ENCODE peak calls at places on chromosomes 3 and 15, in four cellular contexts. U, W, C and K are unnamed samples.

GRCh38 chr3:1962531-1963090 is 136.1 kb upstream of the CNTN4 start:
- DNase-seq in U (no peak), W (no peak), C (no peak), K (no peak)

GRCh38 chr15:38252481-38253311 is at the start of gene SPRED1:
- DNase-seq in U (peak; percentile 48), C (peak; percentile 74), W (peak; percentile 50), K (peak; percentile 64)

GRCh38 chr15:73305331-73306211 is 63.2 kb downstream of the HCN4 start:
- DNase-seq in U (peak; percentile 65), C (peak; percentile 63), W (peak; percentile 74), K (peak; percentile 88)

GRCh38 chr15:90060797-90061196 is 41.5 kb downstream of the IDH2 start:
- DNase-seq in W (no peak), U (no peak), C (no peak), K (no peak)

GRCh38 chr3:145739926-145740325 is 421.1 kb downstream of the PLOD2 start:
- DNase-seq in W (no peak), C (no peak), U (peak; percentile 2), K (no peak)

GRCh38 chr3:132205609-132206008 is 111.6 kb upstream of the ACP3 start:
- DNase-seq in C (no peak), W (no peak), U (no peak), K (no peak)

GRCh38 chr15:88144921-88145320 is 111.6 kb downstream of the NTRK3 start:
- DNase-seq in W (no peak), C (no peak), U (no peak), K (no peak)

GRCh38 chr3:137582484-137582883 is 181.6 kb upstream of the SOX14 start:
- DNase-seq in C (peak; percentile 69), W (peak; percentile 62), U (no peak), K (peak; percentile 37)

GRCh38 chr3:142180761-142181362 is 31.5 kb upstream of the TFDP2 start:
- DNase-seq in U (peak; percentile 34), C (peak; percentile 14), W (peak; percentile 40), K (peak; percentile 59)

GRCh38 chr3:632571-633170 is 436.1 kb downstream of the CHL1 start:
- DNase-seq in W (peak; percentile 76), C (peak; percentile 77), U (peak; percentile 18), K (peak; percentile 82)

GRCh38 chr3:177421176-177421782 is 224.0 kb upstream of the TBL1XR1 start:
- DNase-seq in C (no peak), U (no peak), W (no peak), K (no peak)

GRCh38 chr3:16849795-16850194 is 35.0 kb upstream of the PLCL2 start:
- DNase-seq in C (no peak), W (no peak), U (peak; percentile 55), K (peak; percentile 23)

GRCh38 chr3:138072816-138073215 is 42.6 kb downstream of the DZIP1L start:
- DNase-seq in U (no peak), C (no peak), W (peak; percentile 57), K (peak; percentile 57)

GRCh38 chr15:101250931-101251829 is 668 bp downstream of the CHSY1 start:
- DNase-seq in C (no peak), W (no peak), U (no peak), K (peak; percentile 70)

GRCh38 chr3:177835917-177836316 is 638.6 kb upstream of the TBL1XR1 start:
- DNase-seq in C (no peak), W (no peak), U (peak; percentile 97), K (no peak)

GRCh38 chr3:156614642-156615511 is 59.5 kb upstream of the TIPARP start:
- DNase-seq in W (no peak), C (no peak), U (peak; percentile 27), K (peak; percentile 77)

GRCh38 chr3:69143055-69143454 is 20.7 kb upstream of the LMOD3 start:
- DNase-seq in C (no peak), U (no peak), W (no peak), K (no peak)

GRCh38 chr3:37970802-37971201 is 19.8 kb upstream of the VILL start:
- DNase-seq in C (no peak), U (no peak), W (no peak), K (no peak)

GRCh38 chr15:87354661-87355410 is 901.7 kb downstream of the NTRK3 start:
- DNase-seq in W (no peak), C (no peak), U (peak; percentile 82), K (no peak)

GRCh38 chr15:40906101-40906946 is 12.1 kb downstream of the VPS18 start:
- DNase-seq in U (peak; percentile 96), W (peak; percentile 96), C (no peak), K (peak; percentile 92)

GRCh38 chr3:124558898-124559649 is 171.2 kb upstream of the UMPS start:
- DNase-seq in U (peak; percentile 96), C (no peak), W (peak; percentile 38), K (peak; percentile 82)

GRCh38 chr3:158701666-158702065 is 29.2 kb upstream of the LXN start:
- DNase-seq in W (no peak), C (no peak), U (peak; percentile 70), K (no peak)

GRCh38 chr15:48965972-48966371 is 2.3 kb upstream of the SHC4 start:
- DNase-seq in U (peak; percentile 78), C (no peak), W (no peak), K (peak; percentile 56)

GRCh38 chr15:42921049-42921731 is 612 bp upstream of the TTBK2 start:
- DNase-seq in W (no peak), U (peak; percentile 8), C (peak; percentile 12), K (no peak)

GRCh38 chr3:129619726-129620162 is 13.3 kb upstream of the PLXND1 start:
- DNase-seq in U (no peak), C (no peak), W (no peak), K (no peak)

GRCh38 chr3:129620828-129621605 is 14.5 kb upstream of the PLXND1 start:
- DNase-seq in U (no peak), C (no peak), W (no peak), K (no peak)

GRCh38 chr3:129618186-129618820 is 11.8 kb upstream of the PLXND1 start:
- DNase-seq in C (no peak), W (no peak), U (no peak), K (no peak)

GRCh38 chr3:129617381-129618185 is 11.1 kb upstream of the PLXND1 start:
- DNase-seq in C (no peak), W (no peak), U (no peak), K (no peak)

DNA sequence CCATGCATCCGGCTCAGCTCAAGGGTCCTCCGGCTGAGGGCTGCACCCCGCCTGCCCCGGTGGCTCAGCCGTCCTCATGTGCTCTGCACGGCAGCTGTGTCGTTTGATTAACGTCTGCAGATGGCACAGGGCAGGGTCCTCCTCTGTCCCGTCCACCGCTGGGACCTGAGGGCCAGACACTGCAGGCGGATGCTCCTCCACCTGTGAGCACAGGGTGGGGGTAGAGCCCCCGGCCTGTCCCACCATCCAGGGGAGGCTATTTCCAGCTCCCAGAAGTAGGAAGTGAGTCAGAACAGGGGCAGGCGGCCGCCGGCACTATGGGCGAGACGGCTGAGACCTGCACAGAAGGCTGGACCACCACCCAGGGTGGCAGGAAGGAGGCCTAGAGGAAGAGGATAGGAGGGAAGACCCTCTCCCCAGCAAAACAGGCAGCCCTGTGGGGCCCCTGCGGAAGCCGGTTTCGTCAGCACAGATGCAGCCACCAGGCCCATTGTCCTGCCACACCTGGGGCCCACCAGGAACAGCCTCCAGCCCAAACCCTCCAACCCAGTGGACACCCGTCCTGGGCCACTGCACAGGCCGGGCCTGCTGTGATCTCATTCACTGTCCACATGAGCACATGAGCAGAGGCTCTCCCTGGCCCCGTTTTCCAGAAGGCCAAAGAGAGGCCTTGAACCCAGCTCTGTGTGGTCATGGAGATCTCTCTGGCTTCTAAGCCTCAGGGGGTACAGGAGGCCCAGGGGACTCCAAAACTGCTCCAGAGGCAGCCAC is 12.6 kb upstream of the PLXND1 start:
- DNase-seq in U (no peak), C (no peak), W (no peak), K (no peak)
- H4K8ac ChIP-seq in U (no peak overlapping the region), C (peak overlapping the region; percentile 70), W (no peak overlapping the region), K (no peak overlapping the region)

DNA sequence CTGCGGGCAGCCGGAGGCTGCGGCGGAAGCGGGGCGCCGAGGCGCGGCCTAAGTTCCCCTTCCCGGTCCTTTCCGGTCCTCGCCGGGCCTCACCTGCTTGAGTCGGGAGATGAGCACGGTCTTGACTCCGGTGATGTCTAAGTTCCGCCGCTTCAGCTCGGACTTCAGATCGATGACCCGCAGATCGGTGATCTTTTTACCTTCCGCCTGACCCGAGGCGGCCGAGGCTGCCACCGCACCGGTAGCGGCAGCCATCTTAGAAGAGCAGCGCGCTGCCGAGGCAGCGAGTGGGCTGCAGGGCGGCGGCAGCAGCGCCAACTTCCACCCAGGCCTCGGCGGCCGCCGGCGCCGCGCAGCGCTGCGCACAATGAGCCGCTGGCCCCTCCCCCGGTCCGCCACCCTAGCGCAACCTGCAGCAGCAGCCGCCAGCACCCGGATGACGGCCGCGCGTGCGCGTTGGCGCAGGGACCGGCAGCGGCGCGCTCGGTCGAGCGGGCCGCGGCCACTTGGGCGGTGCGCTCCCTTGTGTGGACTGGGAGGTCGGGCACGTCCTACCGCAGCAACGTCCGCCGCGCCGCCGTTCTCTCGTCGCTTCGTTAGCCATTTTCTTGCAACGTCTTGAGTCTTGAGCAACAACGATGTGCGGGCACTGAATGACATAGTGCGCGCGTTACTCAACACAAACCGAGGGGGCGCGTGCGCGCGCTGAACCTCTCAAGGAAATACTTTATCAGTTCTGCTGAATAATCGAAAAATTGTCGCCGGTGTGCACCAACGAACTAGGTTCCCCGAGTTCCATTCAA is at the start of gene SLTM:
- DNase-seq in W (peak; percentile 95), C (peak; percentile 96), U (peak; percentile 95), K (peak; percentile 97)
- H4K8ac ChIP-seq in W (no peak within 1 kb of the TSS), C (peak within 1 kb of the TSS; percentile 17), U (peak within 1 kb of the TSS; percentile 100), K (peak within 1 kb of the TSS; percentile 58)

DNA sequence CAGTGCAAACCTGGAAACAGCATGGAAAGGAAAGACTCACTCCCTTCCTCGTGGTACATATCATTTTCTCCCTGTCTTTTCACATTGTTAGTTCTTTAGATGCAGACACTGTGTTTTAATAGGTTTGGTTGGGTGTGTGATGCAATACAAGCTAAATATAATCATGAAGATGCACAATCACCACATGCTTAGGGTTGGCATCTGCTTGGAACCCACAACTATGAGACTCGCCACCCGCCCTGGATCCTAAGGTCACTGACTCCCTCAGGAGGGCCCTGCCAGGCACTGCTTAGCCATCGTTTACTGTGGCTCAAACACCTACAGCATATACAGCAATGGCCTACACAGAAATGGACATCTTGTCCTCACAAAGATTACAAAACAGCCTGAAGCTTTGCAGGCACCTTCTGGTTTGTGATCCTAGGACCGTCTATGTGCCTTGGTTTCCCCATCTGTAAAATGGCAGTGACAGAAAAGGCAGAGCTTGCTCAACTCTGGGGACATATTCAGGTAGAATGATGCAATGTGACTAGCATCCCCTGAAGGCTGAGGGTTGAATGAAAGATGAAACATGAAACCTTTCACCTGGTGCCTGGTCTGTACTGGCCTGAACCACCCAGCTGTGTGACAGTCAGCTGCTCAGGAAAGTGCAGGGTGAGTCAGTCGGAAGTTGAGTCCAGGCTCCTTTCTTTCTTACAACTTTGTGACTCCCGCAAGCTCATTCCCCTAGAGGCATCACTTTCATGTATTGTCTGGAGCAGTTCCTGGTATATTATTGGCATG is 123.6 kb upstream of the PFN2 start:
- DNase-seq in W (no peak), U (peak; percentile 71), C (no peak), K (peak; percentile 47)
- H4K8ac ChIP-seq in W (no peak overlapping the region), U (peak overlapping the region; percentile 33), C (no peak overlapping the region), K (no peak overlapping the region)

DNA sequence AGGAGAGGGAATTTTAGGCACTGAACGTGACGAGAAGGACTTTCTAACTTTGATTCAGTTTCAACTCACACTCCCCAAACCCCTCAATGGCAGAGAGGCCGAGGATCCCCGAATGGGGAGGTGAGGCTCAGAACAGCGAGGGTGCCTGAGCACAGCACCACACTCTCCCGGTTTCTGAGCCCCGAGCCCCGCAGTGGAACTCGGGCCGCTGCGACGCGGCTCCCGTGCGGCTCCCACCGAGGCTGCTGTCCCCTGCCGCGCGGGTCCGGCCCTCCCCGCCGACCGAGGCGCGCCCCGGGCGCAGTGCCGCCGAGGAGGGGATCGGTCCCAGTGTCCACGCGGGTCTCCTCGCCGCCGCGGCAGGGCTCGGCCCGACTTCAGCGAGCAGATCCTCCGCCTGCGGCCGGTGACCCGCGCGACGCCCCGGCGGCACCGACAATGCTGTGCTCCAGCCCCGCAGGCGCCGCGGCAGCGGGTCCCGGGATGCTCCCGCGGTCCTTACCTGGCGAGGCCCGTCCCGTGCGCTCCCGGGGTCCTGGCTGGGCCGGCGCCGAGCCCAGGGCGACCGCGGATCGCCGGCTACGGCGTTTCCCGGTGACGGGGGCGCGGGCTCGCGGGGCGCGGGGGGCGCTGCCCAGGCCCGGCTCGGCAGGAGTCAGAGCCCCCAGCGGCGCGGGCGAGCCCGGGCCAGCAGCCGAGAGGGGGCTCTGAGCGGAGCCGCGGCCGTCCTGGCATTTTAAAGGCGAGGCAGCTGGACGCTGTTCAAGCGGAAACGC is at the start of gene CTXND1:
- DNase-seq in W (peak; percentile 52), U (no peak), C (peak; percentile 21), K (no peak)
- H4K8ac ChIP-seq in W (no peak within 1 kb of the TSS), U (no peak within 1 kb of the TSS), C (no peak within 1 kb of the TSS), K (no peak within 1 kb of the TSS)